ENCODE peak calls at places on chromosomes 13 and 19, in six cellular contexts. One of them, this sample, is unnamed.

GRCh38 chr19:40453151-40453735 is 9.1 kb upstream of the SERTAD3 start:
- DNase-seq in A549: no peak
- DNase-seq in K562: no peak
- DNase-seq in GM12878: no peak
- DNase-seq in HepG2: no peak
- DNase-seq in SK-N-SH: no peak
- DNase-seq in this sample: no peak

GRCh38 chr19:5001547-5002131 is 32.7 kb downstream of the KDM4B start:
- DNase-seq in A549: peak
- DNase-seq in K562: peak
- DNase-seq in GM12878: no peak
- DNase-seq in HepG2: peak
- DNase-seq in SK-N-SH: peak
- DNase-seq in this sample: peak

GRCh38 chr19:48321372-48321621 is 4.1 kb upstream of the EMP3 start:
- DNase-seq in A549: peak
- DNase-seq in K562: peak
- DNase-seq in GM12878: peak
- DNase-seq in HepG2: no peak
- DNase-seq in SK-N-SH: peak
- DNase-seq in this sample: peak

GRCh38 chr19:19595171-19595701 is 23.3 kb downstream of the PBX4 start:
- DNase-seq in A549: no peak
- DNase-seq in K562: no peak
- DNase-seq in GM12878: no peak
- DNase-seq in HepG2: no peak
- DNase-seq in SK-N-SH: peak
- DNase-seq in this sample: peak

GRCh38 chr13:33363328-33363727 is 77.8 kb upstream of the STARD13 start:
- DNase-seq in A549: no peak
- DNase-seq in K562: no peak
- DNase-seq in GM12878: peak
- DNase-seq in HepG2: no peak
- DNase-seq in SK-N-SH: no peak
- DNase-seq in this sample: no peak

GRCh38 chr19:53007200-53008054 is 6.3 kb upstream of the ERVV-1 start:
- DNase-seq in A549: no peak
- DNase-seq in K562: peak
- DNase-seq in GM12878: no peak
- DNase-seq in HepG2: no peak
- DNase-seq in SK-N-SH: peak
- DNase-seq in this sample: no peak

GRCh38 chr19:35856546-35857149 is at the start of gene KIRREL2:
- DNase-seq in A549: peak
- DNase-seq in K562: no peak
- DNase-seq in GM12878: no peak
- DNase-seq in HepG2: no peak
- DNase-seq in SK-N-SH: peak
- DNase-seq in this sample: no peak

GRCh38 chr13:57627663-57628062 is 3.9 kb upstream of the PCDH17 start:
- DNase-seq in A549: no peak
- DNase-seq in K562: peak
- DNase-seq in GM12878: no peak
- DNase-seq in HepG2: no peak
- DNase-seq in SK-N-SH: peak
- DNase-seq in this sample: peak

GRCh38 chr13:54175470-54175869 is 1146.9 kb downstream of the OLFM4 start:
- DNase-seq in A549: no peak
- DNase-seq in K562: no peak
- DNase-seq in GM12878: no peak
- DNase-seq in HepG2: no peak
- DNase-seq in SK-N-SH: no peak
- DNase-seq in this sample: no peak

GRCh38 chr13:25406377-25406776 is 34.6 kb downstream of the ATP8A2 start:
- DNase-seq in A549: no peak
- DNase-seq in K562: peak
- DNase-seq in GM12878: no peak
- DNase-seq in HepG2: peak
- DNase-seq in SK-N-SH: no peak
- DNase-seq in this sample: no peak

GRCh38 chr19:955803-956746 is 28.1 kb upstream of the WDR18 start:
- DNase-seq in A549: no peak
- DNase-seq in K562: no peak
- DNase-seq in GM12878: no peak
- DNase-seq in HepG2: no peak
- DNase-seq in SK-N-SH: no peak
- DNase-seq in this sample: no peak

GRCh38 chr19:35295792-35296462 is 4.0 kb downstream of the MAG start:
- DNase-seq in A549: no peak
- DNase-seq in K562: peak
- DNase-seq in GM12878: no peak
- DNase-seq in HepG2: no peak
- DNase-seq in SK-N-SH: no peak
- DNase-seq in this sample: no peak

GRCh38 chr19:372306-372890 is 27.8 kb upstream of the MIER2 start:
- DNase-seq in A549: no peak
- DNase-seq in K562: no peak
- DNase-seq in GM12878: no peak
- DNase-seq in HepG2: no peak
- DNase-seq in SK-N-SH: peak
- DNase-seq in this sample: peak

GRCh38 chr19:46115396-46116109 is 8.9 kb downstream of the IGFL3 start:
- DNase-seq in A549: peak
- DNase-seq in K562: no peak
- DNase-seq in GM12878: peak
- DNase-seq in HepG2: no peak
- DNase-seq in SK-N-SH: peak
- DNase-seq in this sample: peak

GRCh38 chr19:45250832-45251451 is at the start of gene MARK4:
- DNase-seq in A549: peak
- DNase-seq in K562: peak
- DNase-seq in GM12878: no peak
- DNase-seq in HepG2: no peak
- DNase-seq in SK-N-SH: peak
- DNase-seq in this sample: peak

GRCh38 chr13:25766576-25766975 is 285.2 kb downstream of the SHISA2 start:
- DNase-seq in A549: no peak
- DNase-seq in K562: no peak
- DNase-seq in GM12878: no peak
- DNase-seq in HepG2: no peak
- DNase-seq in SK-N-SH: no peak
- DNase-seq in this sample: no peak

GRCh38 chr19:5218255-5218855 is 122.3 kb downstream of the PTPRS start:
- DNase-seq in A549: no peak
- DNase-seq in K562: no peak
- DNase-seq in GM12878: no peak
- DNase-seq in HepG2: no peak
- DNase-seq in SK-N-SH: no peak
- DNase-seq in this sample: no peak

GRCh38 chr19:17530586-17530985 is 19.1 kb downstream of the PGLS start:
- DNase-seq in A549: no peak
- DNase-seq in K562: no peak
- DNase-seq in GM12878: no peak
- DNase-seq in HepG2: peak
- DNase-seq in SK-N-SH: no peak
- DNase-seq in this sample: no peak

GRCh38 chr19:32830231-32831014 is 39.1 kb downstream of the SLC7A9 start:
- DNase-seq in A549: no peak
- DNase-seq in K562: no peak
- DNase-seq in GM12878: no peak
- DNase-seq in HepG2: no peak
- DNase-seq in SK-N-SH: no peak
- DNase-seq in this sample: peak

GRCh38 chr13:25247345-25247744 is 39.9 kb downstream of the MTMR6 start:
- DNase-seq in A549: no peak
- DNase-seq in K562: no peak
- DNase-seq in GM12878: no peak
- DNase-seq in HepG2: no peak
- DNase-seq in SK-N-SH: no peak
- DNase-seq in this sample: no peak

GRCh38 chr19:56837892-56838679 is 2.4 kb downstream of the PEG3 start:
- DNase-seq in A549: no peak
- DNase-seq in K562: no peak
- DNase-seq in GM12878: no peak
- DNase-seq in HepG2: peak
- DNase-seq in SK-N-SH: peak
- DNase-seq in this sample: no peak

GRCh38 chr19:16902545-16902944 is 13.7 kb downstream of the F2RL3 start:
- DNase-seq in A549: no peak
- DNase-seq in K562: no peak
- DNase-seq in GM12878: no peak
- DNase-seq in HepG2: no peak
- DNase-seq in SK-N-SH: no peak
- DNase-seq in this sample: no peak

GRCh38 chr19:7862413-7862951 is 11.7 kb downstream of the PRR36 start:
- DNase-seq in A549: no peak
- DNase-seq in K562: peak
- DNase-seq in GM12878: no peak
- DNase-seq in HepG2: no peak
- DNase-seq in SK-N-SH: peak
- DNase-seq in this sample: peak

DNA sequence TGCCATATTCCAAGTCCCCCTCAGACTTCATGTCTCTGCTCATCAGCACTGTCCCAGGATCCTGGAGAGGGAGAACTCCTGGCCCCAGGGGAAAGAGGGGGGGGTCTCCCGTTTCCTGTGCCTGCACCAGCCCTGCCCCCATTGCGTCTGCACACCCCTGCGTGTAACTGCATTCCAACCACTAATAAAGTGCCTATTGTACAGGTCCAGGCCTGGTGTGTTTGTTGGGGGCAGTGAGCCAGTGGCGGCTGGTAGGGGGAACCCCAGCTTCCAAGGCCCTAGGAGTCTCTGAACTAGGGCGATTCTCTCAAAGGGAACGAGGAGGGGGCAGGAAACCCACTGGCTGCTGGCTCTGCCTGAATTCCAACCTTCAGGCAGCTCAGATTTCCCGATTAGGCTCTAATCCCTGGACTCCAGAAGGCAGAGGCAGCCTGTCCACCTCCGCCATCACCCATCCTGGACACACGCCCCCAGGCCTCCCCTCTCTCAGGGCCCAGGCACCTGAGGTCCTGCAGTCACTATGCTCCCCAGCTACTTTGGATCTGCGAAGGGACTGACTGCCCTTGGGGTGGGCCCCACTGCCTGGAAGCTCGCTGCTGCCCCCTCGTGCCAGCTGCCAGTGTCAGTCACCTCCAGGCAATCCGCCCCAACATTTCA is 9.7 kb upstream of the ILF3 start:
- DNase-seq in A549: peak
- DNase-seq in K562: peak
- DNase-seq in GM12878: no peak
- DNase-seq in HepG2: peak
- DNase-seq in SK-N-SH: peak
- DNase-seq in this sample: peak
- TF ChIP-seq SMC3 in A549: peak
- TF ChIP-seq SMC3 in K562: peak
- TF ChIP-seq SMC3 in GM12878: peak
- TF ChIP-seq SMC3 in HepG2: peak
- TF ChIP-seq SMC3 in SK-N-SH: peak
- TF ChIP-seq SMC3 in this sample: peak

GRCh38 chr19:29771708-29772415 is 39.9 kb upstream of the CCNE1 start:
- DNase-seq in A549: peak
- DNase-seq in K562: peak
- DNase-seq in GM12878: no peak
- DNase-seq in HepG2: peak
- DNase-seq in SK-N-SH: peak
- DNase-seq in this sample: peak
- TF ChIP-seq SMC3 in A549: peak
- TF ChIP-seq SMC3 in K562: peak
- TF ChIP-seq SMC3 in GM12878: peak
- TF ChIP-seq SMC3 in HepG2: peak
- TF ChIP-seq SMC3 in SK-N-SH: peak
- TF ChIP-seq SMC3 in this sample: peak

GRCh38 chr13:37412271-37412683 is 186.3 kb downstream of the POSTN start:
- DNase-seq in A549: no peak
- DNase-seq in K562: no peak
- DNase-seq in GM12878: no peak
- DNase-seq in HepG2: no peak
- DNase-seq in SK-N-SH: no peak
- DNase-seq in this sample: peak

GRCh38 chr13:37414667-37415066 is 183.9 kb downstream of the POSTN start:
- DNase-seq in A549: no peak
- DNase-seq in K562: no peak
- DNase-seq in GM12878: no peak
- DNase-seq in HepG2: no peak
- DNase-seq in SK-N-SH: no peak
- DNase-seq in this sample: no peak

GRCh38 chr13:37418490-37418889 is 180.1 kb downstream of the POSTN start:
- DNase-seq in A549: no peak
- DNase-seq in K562: no peak
- DNase-seq in GM12878: no peak
- DNase-seq in HepG2: no peak
- DNase-seq in SK-N-SH: no peak
- DNase-seq in this sample: peak

GRCh38 chr13:37413161-37413560 is 185.4 kb downstream of the POSTN start:
- DNase-seq in A549: no peak
- DNase-seq in K562: no peak
- DNase-seq in GM12878: no peak
- DNase-seq in HepG2: no peak
- DNase-seq in SK-N-SH: no peak
- DNase-seq in this sample: no peak

GRCh38 chr13:37417042-37417441 is 181.5 kb downstream of the POSTN start:
- DNase-seq in A549: no peak
- DNase-seq in K562: no peak
- DNase-seq in GM12878: no peak
- DNase-seq in HepG2: no peak
- DNase-seq in SK-N-SH: no peak
- DNase-seq in this sample: peak
- TF ChIP-seq SMC3 in A549: no peak
- TF ChIP-seq SMC3 in K562: no peak
- TF ChIP-seq SMC3 in GM12878: no peak
- TF ChIP-seq SMC3 in HepG2: no peak
- TF ChIP-seq SMC3 in SK-N-SH: no peak
- TF ChIP-seq SMC3 in this sample: no peak

DNA sequence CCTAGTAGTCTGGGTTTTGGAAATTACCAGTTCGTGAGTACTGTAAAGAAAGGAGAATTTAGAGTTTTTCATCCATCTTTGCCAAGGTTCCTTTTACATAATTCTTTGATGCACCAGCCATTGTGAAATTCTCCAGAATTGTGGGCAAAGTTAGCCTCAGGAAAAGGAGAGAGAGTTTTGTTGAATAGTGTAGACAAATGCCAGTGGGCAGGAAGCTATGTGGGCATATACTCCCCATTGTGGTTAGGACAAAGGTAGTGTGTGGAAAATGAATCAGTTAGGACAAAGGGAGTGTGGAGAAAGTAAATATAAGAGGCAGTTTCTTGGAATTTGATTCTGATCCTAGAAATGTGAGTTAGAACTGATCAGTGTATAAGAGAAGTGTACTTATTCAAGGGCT is 67.9 kb downstream of the PCCA start:
- DNase-seq in A549: no peak
- DNase-seq in K562: no peak
- DNase-seq in GM12878: no peak
- DNase-seq in HepG2: no peak
- DNase-seq in SK-N-SH: no peak
- DNase-seq in this sample: no peak
- TF ChIP-seq SMC3 in A549: no peak
- TF ChIP-seq SMC3 in K562: no peak
- TF ChIP-seq SMC3 in GM12878: no peak
- TF ChIP-seq SMC3 in HepG2: no peak
- TF ChIP-seq SMC3 in SK-N-SH: no peak
- TF ChIP-seq SMC3 in this sample: no peak